ENCODE peak calls at places on chromosomes 6 and 20, in nine cellular contexts. I is NCI-H2081; G is NAMALWA; L is foreskin fibroblast; W is astrocyte of the spinal cord; S is hepatocyte; V is effector CD8-positive, alpha-beta T cell; J is ascending aorta; X is adipocyte. D is an unnamed sample.
A peak's percentile ranks its signal among the peaks of the same experiment; 100 is the strongest.

GRCh38 chr6:52077180-52077884 is 10.1 kb downstream of the PKHD1 start:
- DNase-seq in W (no peak), L (no peak), S (no peak), X (no peak), G (no peak), I (no peak), V (no peak), J (no peak), D (no peak)

GRCh38 chr6:157033428-157034140 is 256.4 kb downstream of the ARID1B start:
- DNase-seq in G (peak; percentile 55), X (peak; percentile 49), I (no peak), V (no peak), J (no peak), W (peak; percentile 57), S (no peak), L (no peak), D (no peak)

GRCh38 chr6:117425431-117426153 is at the start of gene ROS1:
- DNase-seq in L (peak; percentile 31), W (no peak), X (no peak), V (no peak), G (no peak), I (no peak), J (no peak), S (no peak), D (peak; percentile 34)

GRCh38 chr6:110664933-110665332 is 150.3 kb downstream of the CDK19 start:
- DNase-seq in L (peak; percentile 37), V (no peak), W (no peak), J (no peak), S (no peak), X (peak; percentile 31), I (no peak), G (peak; percentile 16), D (no peak)

GRCh38 chr6:123802351-123802696 is 1.3 kb upstream of the NKAIN2 start:
- DNase-seq in I (no peak), S (peak; percentile 5), V (no peak), J (no peak), X (no peak), W (no peak), L (no peak), G (no peak), D (no peak)

GRCh38 chr6:40713002-40713719 is 126.0 kb upstream of the LRFN2 start:
- DNase-seq in W (no peak), V (no peak), X (peak; percentile 11), I (no peak), G (no peak), S (no peak), L (peak; percentile 35), J (no peak), D (no peak)

GRCh38 chr6:146892613-146893401 is 294.0 kb downstream of the ADGB start:
- DNase-seq in G (no peak), L (peak; percentile 83), S (no peak), V (no peak), I (no peak), J (no peak), W (peak; percentile 88), X (peak; percentile 47), D (peak; percentile 70)

GRCh38 chr20:17966432-17967312 is 1.9 kb downstream of the SNX5 start:
- DNase-seq in V (no peak), X (peak; percentile 64), W (peak; percentile 52), L (peak; percentile 55), I (no peak), G (peak; percentile 81), S (peak; percentile 46), J (no peak), D (peak; percentile 62)

GRCh38 chr6:135451617-135452190 is 45.8 kb downstream of the AHI1 start:
- DNase-seq in V (no peak), L (peak; percentile 48), G (peak; percentile 72), J (no peak), S (peak; percentile 55), X (peak; percentile 78), I (peak; percentile 8), W (peak; percentile 61), D (peak; percentile 64)

GRCh38 chr6:148944608-148945007 is 197.8 kb downstream of the UST start:
- DNase-seq in S (no peak), I (no peak), L (no peak), G (no peak), J (no peak), X (no peak), V (no peak), W (no peak), D (no peak)

GRCh38 chr6:145327497-145328055 is 407.7 kb downstream of the EPM2A start:
- DNase-seq in J (no peak), G (no peak), X (peak; percentile 16), W (no peak), I (no peak), V (no peak), L (peak; percentile 21), S (no peak), D (no peak)

GRCh38 chr20:63643966-63644365 is 9.3 kb downstream of the STMN3 start:
- DNase-seq in V (no peak), S (no peak), G (no peak), L (no peak), X (no peak), W (no peak), J (no peak), I (no peak), D (no peak)

GRCh38 chr6:89270951-89271721 is 44.0 kb downstream of the GABRR2 start:
- DNase-seq in I (no peak), L (no peak), G (peak; percentile 31), V (no peak), W (no peak), J (no peak), S (no peak), X (no peak), D (no peak)

GRCh38 chr20:23415958-23416583 is 5.2 kb downstream of the NAPB start:
- DNase-seq in L (peak; percentile 22), X (peak; percentile 11), I (no peak), J (no peak), S (no peak), G (no peak), V (no peak), W (no peak), D (peak; percentile 3)

GRCh38 chr20:23926941-23927872 is 47.7 kb upstream of the CST5 start:
- DNase-seq in X (peak; percentile 35), G (no peak), S (no peak), L (peak; percentile 86), V (no peak), W (no peak), J (no peak), I (no peak), D (no peak)

GRCh38 chr6:75402296-75402695 is 91.3 kb downstream of the FILIP1 start:
- DNase-seq in S (no peak), J (peak; percentile 24), X (peak; percentile 67), W (peak; percentile 83), L (peak; percentile 89), I (no peak), G (no peak), V (no peak), D (peak; percentile 33)

GRCh38 chr6:38099211-38099610 is 279.7 kb downstream of the ZFAND3 start:
- DNase-seq in I (no peak), V (no peak), W (no peak), G (no peak), X (no peak), J (no peak), S (no peak), L (no peak), D (no peak)

GRCh38 chr6:126072834-126073233 is 86.5 kb downstream of the TRMT11 start:
- DNase-seq in J (no peak), L (no peak), W (no peak), V (no peak), S (no peak), G (no peak), X (no peak), I (no peak), D (no peak)

GRCh38 chr6:72704979-72705378 is 83.1 kb downstream of the KCNQ5 start:
- DNase-seq in X (no peak), S (no peak), L (no peak), G (no peak), V (no peak), W (no peak), I (no peak), J (no peak), D (peak; percentile 11)

GRCh38 chr6:27592481-27593199 is 119.7 kb upstream of the ZNF184 start:
- DNase-seq in S (peak; percentile 68), W (peak; percentile 63), L (peak; percentile 84), J (no peak), X (peak; percentile 64), G (peak; percentile 88), V (no peak), I (peak; percentile 57), D (peak; percentile 92)

GRCh38 chr6:142846883-142847287 is 98.1 kb downstream of the HIVEP2 start:
- DNase-seq in W (peak; percentile 91), X (peak; percentile 93), V (no peak), S (peak; percentile 64), I (no peak), L (peak; percentile 95), G (no peak), J (no peak), D (peak; percentile 96)

GRCh38 chr6:11535801-11536230 is 1.7 kb upstream of the TMEM170B start:
- DNase-seq in S (peak; percentile 55), W (peak; percentile 68), G (peak; percentile 44), J (no peak), L (peak; percentile 62), I (no peak), V (no peak), X (peak; percentile 44), D (peak; percentile 46)

GRCh38 chr6:119308048-119308570 is 41.5 kb downstream of the MAN1A1 start:
- DNase-seq in J (no peak), I (no peak), S (peak; percentile 58), L (peak; percentile 79), G (no peak), X (peak; percentile 86), W (peak; percentile 67), V (no peak), D (peak; percentile 62)

D was measured in cardiac fibroblast.